ENCODE peak calls at places on chromosome 6, in five cellular contexts. O, K, Z, L and M are unnamed samples.

GRCh38 chr6:37316071-37316470 is 37.7 kb upstream of the RNF8 start:
- DNase-seq in O (no peak), L (no peak), K (no peak), Z (no peak), M (no peak)

GRCh38 chr6:39923394-39923793 is 10.9 kb downstream of the MOCS1 start:
- DNase-seq in O (no peak), K (peak; percentile 88), L (peak; percentile 65), Z (peak; percentile 65), M (peak; percentile 84)

GRCh38 chr6:3813150-3813780 is 35.9 kb upstream of the FAM50B start:
- DNase-seq in K (no peak), Z (peak; percentile 65), O (peak; percentile 79), L (peak; percentile 87), M (peak; percentile 63)

GRCh38 chr6:161242779-161243693 is 30.8 kb downstream of the AGPAT4 start:
- DNase-seq in O (no peak), Z (no peak), L (no peak), K (peak; percentile 84), M (no peak)

GRCh38 chr6:137738931-137739504 is 128.0 kb upstream of the TNFAIP3 start:
- DNase-seq in L (no peak), K (no peak), Z (no peak), O (no peak), M (no peak)

GRCh38 chr6:106751501-106752252 is 122.3 kb downstream of the QRSL1 start:
- DNase-seq in Z (peak; percentile 100), O (no peak), K (no peak), L (no peak), M (no peak)

GRCh38 chr6:137493218-137494038 is 766 bp downstream of the OLIG3 start:
- DNase-seq in K (peak; percentile 73), Z (no peak), L (no peak), O (no peak), M (no peak)

GRCh38 chr6:15423286-15423957 is 177.6 kb downstream of the JARID2 start:
- DNase-seq in O (no peak), K (no peak), Z (peak; percentile 78), L (no peak), M (no peak)

GRCh38 chr6:32047084-32047478 is 8.9 kb downstream of the CYP21A2 start:
- DNase-seq in K (no peak), L (peak; percentile 54), Z (no peak), O (peak; percentile 43), M (peak; percentile 79)

GRCh38 chr6:41413250-41413649 is 77.8 kb downstream of the NCR2 start:
- DNase-seq in O (peak; percentile 32), L (no peak), Z (no peak), K (no peak), M (no peak)

GRCh38 chr6:126657556-126658129 is 317.7 kb downstream of the CENPW start:
- DNase-seq in L (no peak), K (no peak), O (no peak), Z (peak; percentile 32), M (no peak)
- TF ChIP-seq CTCF in L (peak; percentile 40), K (peak; percentile 40), O (peak; percentile 46), Z (peak; percentile 57), M (no peak)

GRCh38 chr6:152094276-152094675 is 286.8 kb downstream of the ESR1 start:
- DNase-seq in K (no peak), O (no peak), Z (no peak), L (no peak), M (no peak)

GRCh38 chr6:152094992-152095592 is 287.6 kb downstream of the ESR1 start:
- DNase-seq in K (no peak), Z (peak; percentile 100), O (peak; percentile 38), L (peak; percentile 64), M (peak; percentile 86)

GRCh38 chr6:152099816-152100618 is 292.5 kb downstream of the ESR1 start:
- DNase-seq in L (peak; percentile 40), Z (peak; percentile 51), K (peak; percentile 77), O (peak; percentile 42), M (peak; percentile 47)

GRCh38 chr6:152098683-152099082 is 291.2 kb downstream of the ESR1 start:
- DNase-seq in K (no peak), L (no peak), Z (no peak), O (no peak), M (no peak)

GRCh38 chr6:152096863-152097496 is 289.5 kb downstream of the ESR1 start:
- DNase-seq in K (no peak), L (no peak), O (no peak), Z (peak; percentile 75), M (no peak)
- H3K27ac ChIP-seq in K (no peak overlapping the region), L (no peak overlapping the region), O (no peak overlapping the region), Z (peak overlapping the region; percentile 57), M (peak overlapping the region; percentile 23)

GRCh38 chr6:24489881-24490280 is 503 bp upstream of the GPLD1 start:
- DNase-seq in O (no peak), Z (peak; percentile 36), K (no peak), L (peak; percentile 7), M (no peak)

GRCh38 chr6:24494726-24495515 is at the start of gene ALDH5A1:
- DNase-seq in Z (peak; percentile 47), K (peak; percentile 90), L (peak; percentile 81), O (peak; percentile 81), M (peak; percentile 52)

GRCh38 chr6:24493945-24494725 is 634 bp upstream of the ALDH5A1 start:
- DNase-seq in Z (no peak), L (no peak), K (no peak), O (no peak), M (no peak)

GRCh38 chr6:24489470-24489869 is at the start of gene GPLD1:
- DNase-seq in O (no peak), K (no peak), L (no peak), Z (no peak), M (no peak)

GRCh38 chr6:24492475-24492874 is 2.3 kb upstream of the ALDH5A1 start:
- DNase-seq in Z (no peak), L (no peak), K (no peak), O (no peak), M (no peak)
- TF ChIP-seq CTCF in Z (peak; percentile 23), L (no peak), K (peak; percentile 25), O (peak; percentile 24), M (no peak)

DNA sequence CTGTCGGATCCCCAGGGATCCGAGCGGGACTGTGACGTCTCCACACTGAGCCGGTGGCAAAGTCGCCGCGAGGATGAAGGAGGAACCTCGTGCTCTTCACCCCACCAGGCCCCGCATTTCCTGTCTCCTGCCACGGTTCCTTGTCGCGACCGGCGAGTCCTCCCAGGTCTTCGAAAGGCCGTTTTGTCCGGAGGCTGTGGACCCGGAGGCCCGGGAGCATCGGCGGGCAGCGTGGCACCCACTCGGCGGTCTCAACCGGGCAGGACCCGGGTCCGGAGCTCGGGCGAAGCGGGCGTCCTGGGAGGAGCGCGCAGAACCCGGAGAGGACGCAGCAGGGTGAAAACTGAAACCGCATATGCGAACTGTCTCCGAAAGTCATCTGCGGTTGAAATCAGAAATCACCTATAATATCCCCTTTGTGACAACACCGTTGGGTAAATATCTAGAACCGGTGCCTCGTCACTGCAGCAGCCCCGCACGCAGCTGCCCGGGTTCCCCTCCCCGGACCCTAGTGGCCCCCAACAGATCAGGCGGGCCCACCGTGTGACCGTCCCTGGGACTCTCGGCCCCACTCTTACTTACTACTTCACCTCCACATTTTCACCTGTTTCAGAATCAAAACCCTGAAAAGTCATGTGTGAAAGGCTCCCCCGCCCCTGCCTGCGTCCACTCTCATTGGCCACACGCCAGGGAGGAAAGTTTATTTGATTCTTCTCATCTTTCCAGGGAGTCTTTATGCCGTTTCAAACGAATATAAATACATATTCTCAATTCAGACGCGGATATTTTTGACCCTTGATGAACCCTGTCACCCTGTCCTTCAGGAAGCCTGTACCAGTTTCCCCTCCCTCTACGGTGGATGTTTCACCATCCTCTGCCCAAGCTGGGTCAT is 3.0 kb upstream of the ULBP2 start:
- DNase-seq in K (no peak), Z (no peak), O (no peak), L (no peak), M (no peak)
- H3K27ac ChIP-seq in K (no peak overlapping the region), Z (no peak overlapping the region), O (no peak overlapping the region), L (no peak overlapping the region), M (no peak overlapping the region)

GRCh38 chr6:2103644-2104523 is 141.5 kb downstream of the GMDS start:
- DNase-seq in Z (peak; percentile 54), L (no peak), O (no peak), K (no peak), M (peak; percentile 39)
- TF ChIP-seq CTCF in Z (peak; percentile 47), L (peak; percentile 68), O (peak; percentile 72), K (peak; percentile 64), M (peak; percentile 67)

GRCh38 chr6:71481021-71481420 is 192.4 kb downstream of the OGFRL1 start:
- DNase-seq in K (no peak), Z (no peak), O (no peak), L (no peak), M (no peak)
- H3K27ac ChIP-seq in K (peak overlapping the region; percentile 78), Z (no peak overlapping the region), O (no peak overlapping the region), L (peak overlapping the region; percentile 54), M (no peak overlapping the region)

GRCh38 chr6:162344301-162344700 is 383.3 kb downstream of the PRKN start:
- DNase-seq in K (no peak), L (no peak), Z (no peak), O (no peak), M (no peak)

GRCh38 chr6:162337412-162337811 is 390.2 kb downstream of the PRKN start:
- DNase-seq in L (no peak), K (no peak), O (no peak), Z (no peak), M (no peak)

GRCh38 chr6:162343902-162344226 is 383.7 kb downstream of the PRKN start:
- DNase-seq in L (no peak), Z (peak; percentile 32), K (no peak), O (no peak), M (no peak)

GRCh38 chr6:162344935-162345599 is 382.5 kb downstream of the PRKN start:
- DNase-seq in O (no peak), L (no peak), Z (peak; percentile 78), K (no peak), M (no peak)

DNA sequence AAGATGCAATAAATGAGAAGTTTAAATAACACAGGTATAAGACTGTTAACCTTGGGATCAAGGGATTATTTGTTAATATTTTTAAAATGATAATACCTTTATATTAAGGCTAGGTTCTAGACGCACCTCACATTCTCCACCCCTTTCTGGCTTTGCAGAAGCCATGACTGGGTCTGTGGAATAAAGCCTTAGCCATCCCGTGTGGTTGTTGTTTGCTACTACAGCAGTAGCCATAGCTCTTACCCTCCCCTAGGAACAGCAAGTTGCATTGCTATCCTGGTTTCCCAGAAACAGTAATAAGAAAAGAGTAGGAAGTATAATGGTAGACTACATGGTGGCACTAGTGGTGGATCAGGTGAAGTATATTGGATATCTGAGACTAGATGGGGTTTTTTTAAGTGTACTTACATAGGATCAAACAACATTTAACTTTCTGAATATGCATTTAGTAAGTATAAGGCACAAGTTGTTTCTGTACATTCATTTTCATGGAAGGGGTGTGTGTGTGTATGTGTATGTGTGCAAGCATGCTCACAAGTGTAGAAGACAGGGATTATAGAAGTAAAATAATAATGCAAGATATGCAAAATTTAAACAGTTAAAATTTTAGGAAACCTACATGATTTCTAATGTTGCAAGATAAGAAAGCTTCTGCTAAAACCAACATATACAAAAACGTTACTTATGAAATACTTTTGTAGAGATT is 384.2 kb downstream of the PRKN start:
- DNase-seq in L (no peak), K (no peak), O (no peak), Z (no peak), M (no peak)
- TF ChIP-seq CTCF in L (no peak), K (no peak), O (no peak), Z (peak; percentile 42), M (no peak)